ENCODE peak calls at places on chromosomes 13 and 19, in nine cellular contexts. F is ELR, N is AG08396, T is right lobe of liver, Y is anterior cingulate cortex, U is prostate gland, S is colonic mucosa, I is EL, D is left colon. R is an unnamed sample.
A peak's percentile ranks its signal among the peaks of the same experiment; 100 is the strongest.

GRCh38 chr19:10471909-10472308 is 31.2 kb downstream of the KEAP1 start:
- DNase-seq in D (no peak), I (peak; percentile 46), F (peak; percentile 78), S (no peak), T (no peak), N (peak; percentile 32), Y (no peak), U (no peak), R (peak; percentile 25)

GRCh38 chr19:43462887-43463380 is 2.5 kb downstream of the LYPD3 start:
- DNase-seq in S (no peak), N (no peak), Y (no peak), I (no peak), F (no peak), T (no peak), U (no peak), D (no peak), R (no peak)

GRCh38 chr19:18300930-18301717 is 19.7 kb upstream of the JUND start:
- DNase-seq in T (peak; percentile 96), N (peak; percentile 86), F (peak; percentile 85), S (peak; percentile 71), I (peak; percentile 79), Y (no peak), D (peak; percentile 62), U (no peak), R (no peak)

GRCh38 chr13:76383671-76384461 is 502.3 kb downstream of the KCTD12 start:
- DNase-seq in I (peak; percentile 73), F (peak; percentile 82), N (peak; percentile 62), U (no peak), Y (no peak), D (peak; percentile 4), S (peak; percentile 20), T (no peak), R (peak; percentile 30)

GRCh38 chr19:51652266-51652665 is 5.6 kb upstream of the SIGLEC14 start:
- DNase-seq in T (no peak), I (no peak), N (no peak), F (no peak), Y (no peak), D (no peak), S (no peak), U (no peak), R (no peak)

GRCh38 chr13:41061914-41062837 is 867 bp downstream of the WBP4 start:
- DNase-seq in I (peak; percentile 77), S (no peak), Y (no peak), N (peak; percentile 62), D (no peak), U (no peak), F (peak; percentile 82), T (no peak), R (no peak)

GRCh38 chr19:12365094-12365371 is 450 bp downstream of the ZNF442 start:
- DNase-seq in S (no peak), D (no peak), U (peak; percentile 10), Y (no peak), I (peak; percentile 35), T (no peak), F (peak; percentile 49), N (peak; percentile 74), R (no peak)

GRCh38 chr13:28489536-28489935 is 5.4 kb downstream of the FLT1 start:
- DNase-seq in D (no peak), N (no peak), F (peak; percentile 50), U (no peak), I (peak; percentile 67), T (no peak), S (no peak), Y (no peak), R (no peak)

GRCh38 chr19:11612816-11613511 is 15.7 kb downstream of the ZNF627 start:
- DNase-seq in D (no peak), S (no peak), Y (no peak), F (peak; percentile 31), N (no peak), T (no peak), U (no peak), I (no peak), R (no peak)

GRCh38 chr19:54449701-54450069 is 686 bp downstream of the LENG8 start:
- DNase-seq in I (no peak), N (no peak), U (no peak), T (no peak), D (no peak), S (no peak), F (peak; percentile 41), Y (no peak), R (no peak)

GRCh38 chr19:17541184-17541759 is 14.2 kb upstream of the COLGALT1 start:
- DNase-seq in Y (no peak), N (no peak), S (no peak), F (no peak), I (no peak), D (no peak), U (no peak), T (no peak), R (no peak)

GRCh38 chr13:99086869-99087129 is 108.9 kb upstream of the DOCK9 start:
- DNase-seq in U (peak; percentile 19), Y (peak; percentile 59), N (no peak), S (peak; percentile 44), T (peak; percentile 63), F (no peak), I (peak; percentile 45), D (peak; percentile 63), R (no peak)

GRCh38 chr19:46404039-46404883 is 9.1 kb downstream of the CCDC8 start:
- DNase-seq in I (peak; percentile 70), N (peak; percentile 70), Y (no peak), S (peak; percentile 82), T (peak; percentile 74), D (peak; percentile 74), F (peak; percentile 62), U (peak; percentile 57), R (no peak)

GRCh38 chr13:73220966-73221720 is 162.3 kb downstream of the KLF5 start:
- DNase-seq in T (no peak), Y (no peak), S (peak; percentile 40), D (peak; percentile 22), U (no peak), I (peak; percentile 26), F (peak; percentile 30), N (no peak), R (no peak)

GRCh38 chr19:45790942-45791341 is 1.7 kb downstream of the DMWD start:
- DNase-seq in Y (no peak), I (no peak), N (no peak), D (no peak), S (no peak), U (no peak), F (no peak), T (no peak), R (no peak)

GRCh38 chr13:47991859-47992258 is 9.2 kb downstream of the SUCLA2 start:
- DNase-seq in U (no peak), I (no peak), N (no peak), Y (no peak), F (no peak), D (no peak), T (no peak), S (no peak), R (no peak)

GRCh38 chr19:1510442-1510806 is 2.4 kb downstream of the ADAMTSL5 start:
- DNase-seq in T (no peak), S (no peak), D (no peak), N (no peak), F (no peak), I (no peak), U (no peak), Y (no peak), R (no peak)

GRCh38 chr19:13102416-13102665 is 317 bp downstream of the LYL1 start:
- DNase-seq in T (no peak), N (no peak), S (no peak), Y (no peak), U (no peak), I (no peak), F (no peak), D (no peak), R (no peak)